ENCODE peak calls at places on chromosomes 1 and 21, in seven cellular contexts. G is cardiac fibroblast; P is epithelial cell of esophagus; W is endothelial cell; Z is GM13977; B is heart right ventricle; R is CD4-positive, alpha-beta T cell. N is an unnamed sample.
A peak's percentile ranks its signal among the peaks of the same experiment; 100 is the strongest.

GRCh38 chr1:110190282-110190929 is 19.7 kb upstream of the KCNC4 start:
- DNase-seq in R (no peak), Z (no peak), B (peak; percentile 49), W (no peak), G (no peak), P (peak; percentile 47), N (peak; percentile 49)

GRCh38 chr1:234969630-234970370 is 158.8 kb downstream of the TOMM20 start:
- DNase-seq in P (peak; percentile 54), Z (no peak), W (no peak), R (no peak), B (peak; percentile 76), G (peak; percentile 74), N (no peak)

GRCh38 chr1:99469641-99470040 is 176.3 kb upstream of the PALMD start:
- DNase-seq in P (no peak), Z (no peak), R (no peak), G (no peak), B (no peak), W (no peak), N (no peak)

GRCh38 chr1:5728956-5729355 is 263.3 kb downstream of the NPHP4 start:
- DNase-seq in P (no peak), Z (no peak), W (no peak), R (no peak), B (no peak), G (no peak), N (no peak)

GRCh38 chr1:171081994-171082295 is 8.8 kb upstream of the FMO3 start:
- DNase-seq in R (no peak), Z (no peak), G (no peak), P (no peak), W (no peak), B (no peak), N (no peak)

GRCh38 chr1:178485467-178486098 is 11.2 kb downstream of the CLEC20A start:
- DNase-seq in P (no peak), B (no peak), Z (peak; percentile 17), R (no peak), W (no peak), G (peak; percentile 39), N (no peak)

GRCh38 chr1:54998677-54999076 is at the start of gene BSND:
- DNase-seq in P (no peak), R (no peak), W (no peak), B (no peak), Z (peak; percentile 61), G (no peak), N (no peak)

GRCh38 chr21:33149166-33149565 is 79.2 kb downstream of the OLIG1 start:
- DNase-seq in R (no peak), B (no peak), G (no peak), P (no peak), W (no peak), Z (no peak), N (no peak)

GRCh38 chr1:97621955-97622354 is 298.9 kb downstream of the DPYD start:
- DNase-seq in B (no peak), R (no peak), G (peak; percentile 54), P (peak; percentile 61), Z (no peak), W (no peak), N (no peak)

GRCh38 chr1:151134991-151135390 is 11.4 kb downstream of the SEMA6C start:
- DNase-seq in B (no peak), G (no peak), W (no peak), R (no peak), Z (no peak), P (no peak), N (no peak)

GRCh38 chr1:151133339-151133761 is 13.1 kb downstream of the SEMA6C start:
- DNase-seq in Z (no peak), G (no peak), B (no peak), W (no peak), R (no peak), P (no peak), N (no peak)

GRCh38 chr1:151137789-151138188 is 8.6 kb downstream of the SEMA6C start:
- DNase-seq in W (no peak), Z (no peak), B (no peak), P (no peak), R (no peak), G (no peak), N (no peak)

GRCh38 chr1:151134396-151134795 is 12.0 kb downstream of the SEMA6C start:
- DNase-seq in W (no peak), P (no peak), R (no peak), G (no peak), B (no peak), Z (no peak), N (no peak)

GRCh38 chr1:151135433-151136385 is 10.7 kb downstream of the SEMA6C start:
- DNase-seq in Z (no peak), R (no peak), G (no peak), P (no peak), B (no peak), W (no peak), N (no peak)
- TF ChIP-seq CTCF in Z (peak; percentile 25), R (no peak), G (no peak), P (no peak), B (no peak), W (no peak), N (no peak)

DNA sequence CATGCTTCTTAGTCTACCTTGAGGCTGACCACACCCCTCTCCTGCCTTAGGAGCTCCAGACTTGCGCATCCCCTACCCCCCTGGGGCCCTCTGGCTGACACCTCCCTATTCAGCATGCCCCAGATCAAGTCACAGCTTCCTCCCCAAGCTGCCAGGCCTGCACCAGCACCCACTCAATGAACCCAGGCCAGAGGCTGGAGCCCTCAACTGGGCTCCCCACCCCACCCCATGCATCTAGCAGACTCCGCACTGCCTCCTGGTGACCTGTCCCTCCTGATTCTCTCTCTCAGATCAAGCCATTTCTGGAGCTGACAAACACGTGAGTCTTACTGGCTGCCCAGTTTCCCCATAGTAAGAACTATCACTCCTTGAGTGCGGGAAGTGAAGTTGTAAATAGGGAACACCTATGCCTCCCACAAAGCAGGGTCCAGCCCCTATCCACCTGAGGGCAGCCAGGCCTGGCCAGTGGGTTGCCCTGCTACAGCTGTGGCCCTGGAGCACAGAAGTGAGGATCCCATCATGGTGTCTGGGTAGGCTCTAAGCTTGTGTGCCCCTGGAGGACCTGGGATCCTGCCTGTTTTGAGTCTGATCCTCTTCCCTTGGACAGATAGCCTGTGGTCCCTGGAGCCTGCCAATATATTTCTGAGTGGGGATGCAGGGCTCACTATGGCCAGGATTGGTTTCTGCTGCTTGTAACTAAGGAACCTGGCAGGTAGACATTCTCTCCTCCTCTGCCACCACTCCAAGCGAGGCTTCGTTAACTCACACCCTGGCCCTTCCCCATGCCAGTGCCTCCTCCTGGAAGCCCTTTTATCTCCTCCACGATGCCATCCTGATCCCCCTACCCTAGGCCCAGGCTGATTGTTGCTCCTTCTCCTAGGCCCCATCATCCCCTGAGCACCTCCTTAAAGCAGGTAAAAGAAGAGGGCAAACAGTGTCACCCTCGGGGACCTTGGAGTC is 118.2 kb downstream of the DMRTB1 start:
- DNase-seq in P (no peak), B (no peak), Z (no peak), W (no peak), R (no peak), G (no peak), N (no peak)
- TF ChIP-seq CTCF in P (no peak), B (no peak), Z (no peak), W (no peak), R (no peak), G (no peak), N (no peak)

GRCh38 chr1:33654267-33654832 is 181.9 kb downstream of the ZSCAN20 start:
- DNase-seq in G (no peak), P (no peak), W (peak; percentile 39), B (no peak), R (no peak), Z (no peak), N (no peak)
- TF ChIP-seq CTCF in G (no peak), P (peak; percentile 13), W (peak; percentile 28), B (peak; percentile 39), R (no peak), Z (peak; percentile 33), N (peak; percentile 26)

GRCh38 chr1:45820797-45821196 is 17.4 kb downstream of the MAST2 start:
- DNase-seq in Z (no peak), G (peak; percentile 52), P (no peak), B (no peak), R (no peak), W (no peak), N (no peak)

GRCh38 chr1:45827256-45827655 is 23.8 kb downstream of the MAST2 start:
- DNase-seq in Z (no peak), P (no peak), B (no peak), G (no peak), R (no peak), W (no peak), N (no peak)

GRCh38 chr1:45822644-45823043 is 19.2 kb downstream of the MAST2 start:
- DNase-seq in W (no peak), B (no peak), P (no peak), G (no peak), Z (no peak), R (no peak), N (no peak)

GRCh38 chr1:45828841-45829240 is 25.4 kb downstream of the MAST2 start:
- DNase-seq in Z (no peak), R (no peak), P (no peak), G (no peak), B (no peak), W (no peak), N (no peak)

GRCh38 chr1:45824607-45825006 is 21.2 kb downstream of the MAST2 start:
- DNase-seq in Z (no peak), R (no peak), W (no peak), G (no peak), P (no peak), B (no peak), N (no peak)
- TF ChIP-seq CTCF in Z (no peak), R (no peak), W (no peak), G (no peak), P (no peak), B (no peak), N (no peak)

GRCh38 chr1:229882621-229883020 is 184.4 kb upstream of the GALNT2 start:
- DNase-seq in P (no peak), W (no peak), R (no peak), Z (no peak), B (no peak), G (no peak), N (no peak)

GRCh38 chr1:229883504-229884200 is 183.4 kb upstream of the GALNT2 start:
- DNase-seq in R (no peak), B (no peak), Z (no peak), P (no peak), G (no peak), W (no peak), N (no peak)

GRCh38 chr1:229886636-229887035 is 180.4 kb upstream of the GALNT2 start:
- DNase-seq in W (no peak), B (no peak), Z (no peak), P (no peak), R (no peak), G (no peak), N (no peak)

GRCh38 chr1:229885568-229886495 is 181.2 kb upstream of the GALNT2 start:
- DNase-seq in G (no peak), W (no peak), B (no peak), P (no peak), R (no peak), Z (no peak), N (no peak)

GRCh38 chr1:229884765-229885164 is 182.3 kb upstream of the GALNT2 start:
- DNase-seq in W (no peak), G (no peak), Z (no peak), R (no peak), P (no peak), B (no peak), N (peak; percentile 9)
- TF ChIP-seq CTCF in W (no peak), G (no peak), Z (peak; percentile 18), R (no peak), P (no peak), B (no peak), N (no peak)

GRCh38 chr1:59705849-59706599 is 108.7 kb upstream of the HOOK1 start:
- DNase-seq in G (peak; percentile 95), Z (no peak), R (no peak), P (peak; percentile 82), W (no peak), B (no peak), N (no peak)
- TF ChIP-seq CTCF in G (no peak), Z (no peak), R (no peak), P (no peak), W (no peak), B (no peak), N (no peak)

N was measured in activated CD8-positive, alpha-beta T cell treated with anti-CD3 and anti-CD28 coated beads for 36 hours.